ENCODE peak calls at places on chromosomes 16 and 17, in seven cellular contexts. One of them, this sample, is unnamed.

GRCh38 chr17:10118788-10119130 is 79.6 kb downstream of the GAS7 start:
- DNase-seq in fibroblast of lung: no peak
- DNase-seq in RWPE1: no peak
- DNase-seq in neural progenitor cell: no peak
- DNase-seq in prostate gland: no peak
- DNase-seq in thoracic aorta: no peak
- DNase-seq in nephron progenitor cell: no peak
- DNase-seq in this sample: no peak

GRCh38 chr17:30970757-30971567 is at the start of gene RNF135:
- DNase-seq in fibroblast of lung: peak; percentile 86
- DNase-seq in RWPE1: peak; percentile 87
- DNase-seq in neural progenitor cell: peak; percentile 87
- DNase-seq in prostate gland: peak; percentile 83
- DNase-seq in thoracic aorta: peak; percentile 64
- DNase-seq in nephron progenitor cell: peak; percentile 68
- DNase-seq in this sample: peak; percentile 83

GRCh38 chr16:64225696-64226095 is 896.2 kb downstream of the CDH11 start:
- DNase-seq in fibroblast of lung: no peak
- DNase-seq in RWPE1: no peak
- DNase-seq in neural progenitor cell: no peak
- DNase-seq in prostate gland: no peak
- DNase-seq in thoracic aorta: no peak
- DNase-seq in nephron progenitor cell: no peak
- DNase-seq in this sample: no peak

GRCh38 chr17:71803656-71804284 is 317.1 kb upstream of the SOX9 start:
- DNase-seq in fibroblast of lung: no peak
- DNase-seq in RWPE1: no peak
- DNase-seq in neural progenitor cell: no peak
- DNase-seq in prostate gland: no peak
- DNase-seq in thoracic aorta: no peak
- DNase-seq in nephron progenitor cell: no peak
- DNase-seq in this sample: no peak

GRCh38 chr17:30812218-30813177 is 12.0 kb downstream of the CRLF3 start:
- DNase-seq in fibroblast of lung: peak; percentile 35
- DNase-seq in RWPE1: peak; percentile 50
- DNase-seq in neural progenitor cell: no peak
- DNase-seq in prostate gland: no peak
- DNase-seq in thoracic aorta: no peak
- DNase-seq in nephron progenitor cell: no peak
- DNase-seq in this sample: no peak

GRCh38 chr16:21994856-21995465 is 6.0 kb downstream of the PDZD9 start:
- DNase-seq in fibroblast of lung: no peak
- DNase-seq in RWPE1: no peak
- DNase-seq in neural progenitor cell: no peak
- DNase-seq in prostate gland: no peak
- DNase-seq in thoracic aorta: no peak
- DNase-seq in nephron progenitor cell: no peak
- DNase-seq in this sample: no peak

GRCh38 chr17:17836818-17837379 is at the start of gene SREBF1:
- DNase-seq in fibroblast of lung: peak; percentile 50
- DNase-seq in RWPE1: peak; percentile 61
- DNase-seq in neural progenitor cell: peak; percentile 94
- DNase-seq in prostate gland: no peak
- DNase-seq in thoracic aorta: no peak
- DNase-seq in nephron progenitor cell: peak; percentile 78
- DNase-seq in this sample: peak; percentile 86

GRCh38 chr17:38619937-38620550 is 14.3 kb upstream of the SRCIN1 start:
- DNase-seq in fibroblast of lung: no peak
- DNase-seq in RWPE1: no peak
- DNase-seq in neural progenitor cell: no peak
- DNase-seq in prostate gland: no peak
- DNase-seq in thoracic aorta: no peak
- DNase-seq in nephron progenitor cell: no peak
- DNase-seq in this sample: no peak

GRCh38 chr16:13113786-13114185 is 212.4 kb downstream of the SHISA9 start:
- DNase-seq in fibroblast of lung: no peak
- DNase-seq in RWPE1: no peak
- DNase-seq in neural progenitor cell: no peak
- DNase-seq in prostate gland: no peak
- DNase-seq in thoracic aorta: no peak
- DNase-seq in nephron progenitor cell: no peak
- DNase-seq in this sample: no peak

GRCh38 chr16:12260647-12261262 is 284.2 kb downstream of the SNX29 start:
- DNase-seq in fibroblast of lung: peak; percentile 58
- DNase-seq in RWPE1: no peak
- DNase-seq in neural progenitor cell: peak; percentile 71
- DNase-seq in prostate gland: no peak
- DNase-seq in thoracic aorta: no peak
- DNase-seq in nephron progenitor cell: peak; percentile 27
- DNase-seq in this sample: no peak

GRCh38 chr17:15364615-15365014 is 23.2 kb upstream of the TEKT3 start:
- DNase-seq in fibroblast of lung: no peak
- DNase-seq in RWPE1: no peak
- DNase-seq in neural progenitor cell: no peak
- DNase-seq in prostate gland: no peak
- DNase-seq in thoracic aorta: no peak
- DNase-seq in nephron progenitor cell: no peak
- DNase-seq in this sample: no peak

GRCh38 chr17:15955793-15956541 is 11.0 kb downstream of the ADORA2B start:
- DNase-seq in fibroblast of lung: no peak
- DNase-seq in RWPE1: no peak
- DNase-seq in neural progenitor cell: peak; percentile 24
- DNase-seq in prostate gland: no peak
- DNase-seq in thoracic aorta: no peak
- DNase-seq in nephron progenitor cell: no peak
- DNase-seq in this sample: no peak

GRCh38 chr16:50709061-50709695 is 15.8 kb downstream of the NOD2 start:
- DNase-seq in fibroblast of lung: no peak
- DNase-seq in RWPE1: no peak
- DNase-seq in neural progenitor cell: no peak
- DNase-seq in prostate gland: no peak
- DNase-seq in thoracic aorta: no peak
- DNase-seq in nephron progenitor cell: no peak
- DNase-seq in this sample: peak; percentile 45

GRCh38 chr16:88741368-88741767 is 35.1 kb downstream of the CTU2 start:
- DNase-seq in fibroblast of lung: no peak
- DNase-seq in RWPE1: no peak
- DNase-seq in neural progenitor cell: no peak
- DNase-seq in prostate gland: no peak
- DNase-seq in thoracic aorta: no peak
- DNase-seq in nephron progenitor cell: no peak
- DNase-seq in this sample: no peak

GRCh38 chr17:7887038-7887481 is 1.5 kb upstream of the CHD3 start:
- DNase-seq in fibroblast of lung: no peak
- DNase-seq in RWPE1: no peak
- DNase-seq in neural progenitor cell: peak; percentile 8
- DNase-seq in prostate gland: no peak
- DNase-seq in thoracic aorta: no peak
- DNase-seq in nephron progenitor cell: no peak
- DNase-seq in this sample: no peak

GRCh38 chr16:89007371-89008249 is 30.6 kb upstream of the CBFA2T3 start:
- DNase-seq in fibroblast of lung: no peak
- DNase-seq in RWPE1: no peak
- DNase-seq in neural progenitor cell: no peak
- DNase-seq in prostate gland: no peak
- DNase-seq in thoracic aorta: no peak
- DNase-seq in nephron progenitor cell: no peak
- DNase-seq in this sample: no peak

GRCh38 chr17:2691965-2692780 is 19.4 kb downstream of the CLUH start:
- DNase-seq in fibroblast of lung: no peak
- DNase-seq in RWPE1: no peak
- DNase-seq in neural progenitor cell: no peak
- DNase-seq in prostate gland: no peak
- DNase-seq in thoracic aorta: no peak
- DNase-seq in nephron progenitor cell: no peak
- DNase-seq in this sample: no peak

GRCh38 chr17:74114881-74115470 is 88.5 kb upstream of the RPL38 start:
- DNase-seq in fibroblast of lung: no peak
- DNase-seq in RWPE1: no peak
- DNase-seq in neural progenitor cell: no peak
- DNase-seq in prostate gland: no peak
- DNase-seq in thoracic aorta: no peak
- DNase-seq in nephron progenitor cell: no peak
- DNase-seq in this sample: no peak

GRCh38 chr17:77208217-77208808 is 67.5 kb downstream of the SEC14L1 start:
- DNase-seq in fibroblast of lung: peak; percentile 61
- DNase-seq in RWPE1: no peak
- DNase-seq in neural progenitor cell: peak; percentile 45
- DNase-seq in prostate gland: peak; percentile 36
- DNase-seq in thoracic aorta: no peak
- DNase-seq in nephron progenitor cell: no peak
- DNase-seq in this sample: no peak
- TF ChIP-seq CTCF in fibroblast of lung: peak; percentile 47
- TF ChIP-seq CTCF in RWPE1: no peak
- TF ChIP-seq CTCF in neural progenitor cell: peak; percentile 26
- TF ChIP-seq CTCF in prostate gland: peak; percentile 52
- TF ChIP-seq CTCF in thoracic aorta: peak; percentile 37
- TF ChIP-seq CTCF in nephron progenitor cell: no peak
- TF ChIP-seq CTCF in this sample: no peak

DNA sequence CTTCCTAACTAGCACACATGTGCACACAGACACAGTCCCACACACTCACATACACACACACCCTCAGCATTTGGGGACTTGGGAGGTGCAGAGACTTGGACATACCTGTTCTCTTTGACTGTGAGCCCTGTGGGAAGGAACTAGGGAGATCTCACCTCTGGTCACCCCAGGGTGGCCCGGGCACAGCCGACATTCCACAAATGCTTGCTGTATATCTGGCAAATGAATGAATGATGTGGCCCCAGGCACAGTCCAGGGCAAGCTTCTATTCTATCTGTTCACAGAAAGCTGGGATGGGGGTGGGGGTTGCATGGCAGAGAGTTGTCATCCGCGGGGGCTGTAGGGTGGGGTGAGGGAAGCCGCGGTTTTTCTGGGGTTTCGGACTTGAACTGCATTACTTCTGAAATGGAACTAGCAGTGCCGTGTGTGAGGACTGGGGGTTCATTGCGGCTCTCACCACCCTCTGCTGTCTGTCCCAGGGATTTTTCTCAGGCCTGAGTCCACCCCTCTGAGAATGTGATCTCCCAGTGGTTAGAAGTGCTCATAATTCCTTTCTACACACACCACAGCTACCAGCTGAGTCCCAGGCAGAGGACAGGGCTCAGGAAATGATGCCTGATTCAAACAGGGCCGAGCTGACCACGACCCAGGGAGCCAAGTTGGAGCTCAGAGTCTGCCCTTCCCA is 3.3 kb upstream of the RIPOR1 start:
- DNase-seq in fibroblast of lung: no peak
- DNase-seq in RWPE1: no peak
- DNase-seq in neural progenitor cell: no peak
- DNase-seq in prostate gland: no peak
- DNase-seq in thoracic aorta: no peak
- DNase-seq in nephron progenitor cell: no peak
- DNase-seq in this sample: no peak
- TF ChIP-seq CTCF in fibroblast of lung: peak; percentile 16
- TF ChIP-seq CTCF in RWPE1: no peak
- TF ChIP-seq CTCF in neural progenitor cell: no peak
- TF ChIP-seq CTCF in prostate gland: no peak
- TF ChIP-seq CTCF in thoracic aorta: no peak
- TF ChIP-seq CTCF in nephron progenitor cell: no peak
- TF ChIP-seq CTCF in this sample: no peak

DNA sequence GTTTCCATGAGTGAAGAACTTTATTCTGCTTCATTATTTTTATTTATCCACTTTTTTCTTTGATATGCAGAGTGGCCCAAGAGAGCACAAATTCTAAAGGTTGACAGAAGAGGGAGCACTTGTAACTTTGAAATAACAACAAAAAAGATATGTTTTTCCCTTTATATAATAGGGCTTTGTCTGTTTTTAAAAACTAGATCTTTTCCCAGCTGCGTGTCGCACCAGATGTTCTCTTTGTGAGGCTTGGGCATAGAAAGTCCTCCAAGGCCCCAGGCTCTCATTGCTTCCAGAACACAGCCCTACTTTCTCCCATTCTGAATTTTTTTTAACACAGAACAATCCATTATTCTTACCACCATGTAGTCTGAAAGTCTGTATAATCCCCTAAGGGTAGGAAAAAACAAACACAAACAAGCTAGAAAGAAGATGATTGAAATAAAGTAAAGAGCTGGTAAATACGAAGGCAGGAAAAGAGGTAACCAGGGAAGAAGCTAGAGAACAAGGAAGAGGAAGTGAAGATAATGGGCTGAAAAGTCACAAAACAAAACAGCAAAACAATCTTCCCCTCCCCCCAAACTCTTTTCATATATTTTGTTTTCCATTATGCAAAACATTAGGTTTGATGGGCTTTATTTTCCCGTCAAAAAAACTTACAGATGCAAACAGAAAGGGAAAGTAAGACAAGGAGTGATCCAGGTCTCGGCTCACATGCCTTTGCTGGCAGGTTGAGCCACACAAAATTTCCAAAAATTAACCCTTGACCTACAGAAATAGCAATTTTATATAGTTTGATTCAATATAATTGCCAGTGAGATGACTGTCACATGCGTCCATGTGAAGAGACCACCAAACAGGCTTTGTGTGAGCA is 160.3 kb downstream of the ABCA8 start:
- DNase-seq in fibroblast of lung: peak; percentile 81
- DNase-seq in RWPE1: no peak
- DNase-seq in neural progenitor cell: no peak
- DNase-seq in prostate gland: no peak
- DNase-seq in thoracic aorta: no peak
- DNase-seq in nephron progenitor cell: no peak
- DNase-seq in this sample: peak; percentile 19
- TF ChIP-seq CTCF in fibroblast of lung: peak; percentile 55
- TF ChIP-seq CTCF in RWPE1: peak; percentile 53
- TF ChIP-seq CTCF in neural progenitor cell: peak; percentile 27
- TF ChIP-seq CTCF in prostate gland: peak; percentile 43
- TF ChIP-seq CTCF in thoracic aorta: no peak
- TF ChIP-seq CTCF in nephron progenitor cell: no peak
- TF ChIP-seq CTCF in this sample: peak; percentile 42

GRCh38 chr17:4605826-4606225 is 21.5 kb downstream of the SMTNL2 start:
- DNase-seq in fibroblast of lung: peak; percentile 34
- DNase-seq in RWPE1: no peak
- DNase-seq in neural progenitor cell: no peak
- DNase-seq in prostate gland: no peak
- DNase-seq in thoracic aorta: no peak
- DNase-seq in nephron progenitor cell: no peak
- DNase-seq in this sample: peak; percentile 62
- TF ChIP-seq CTCF in fibroblast of lung: no peak
- TF ChIP-seq CTCF in RWPE1: no peak
- TF ChIP-seq CTCF in neural progenitor cell: no peak
- TF ChIP-seq CTCF in prostate gland: no peak
- TF ChIP-seq CTCF in thoracic aorta: no peak
- TF ChIP-seq CTCF in nephron progenitor cell: no peak
- TF ChIP-seq CTCF in this sample: no peak

DNA sequence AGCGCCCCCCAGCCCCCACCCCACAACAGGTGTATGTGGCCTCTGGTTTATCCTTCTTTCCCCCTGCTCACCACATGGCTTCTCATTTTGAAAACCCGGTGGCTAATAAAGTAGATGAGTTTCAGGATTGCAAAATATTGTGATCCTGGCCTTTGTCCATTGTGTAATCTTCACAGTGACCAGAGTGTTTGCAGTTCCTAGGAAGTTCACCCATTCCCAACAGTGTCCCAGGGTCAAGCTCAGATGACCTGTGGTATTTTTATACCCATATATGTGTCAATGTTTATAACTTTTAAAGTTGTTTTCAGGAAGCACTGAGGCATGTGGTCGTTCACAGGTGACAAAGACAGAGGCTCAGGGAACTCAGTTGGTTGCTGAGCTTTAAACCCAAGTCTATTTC is 721.9 kb downstream of the WWOX start:
- DNase-seq in fibroblast of lung: no peak
- DNase-seq in RWPE1: no peak
- DNase-seq in neural progenitor cell: no peak
- DNase-seq in prostate gland: no peak
- DNase-seq in thoracic aorta: no peak
- DNase-seq in nephron progenitor cell: no peak
- DNase-seq in this sample: no peak
- TF ChIP-seq CTCF in fibroblast of lung: no peak
- TF ChIP-seq CTCF in RWPE1: no peak
- TF ChIP-seq CTCF in neural progenitor cell: no peak
- TF ChIP-seq CTCF in prostate gland: no peak
- TF ChIP-seq CTCF in thoracic aorta: no peak
- TF ChIP-seq CTCF in nephron progenitor cell: no peak
- TF ChIP-seq CTCF in this sample: no peak

This sample was measured in GM10248.